ENCODE peak calls at places on chromosomes 4 and X, in four cellular contexts. One of them, this sample, is unnamed.

GRCh38 chrX:25810202-25810601 is 327.9 kb upstream of the MAGEB18 start:
- DNase-seq in spleen: no peak
- DNase-seq in colonic mucosa: no peak
- DNase-seq in IMR-90: peak; percentile 75
- DNase-seq in this sample: no peak

GRCh38 chr4:53313510-53313909 is 52.4 kb downstream of the SCFD2 start:
- DNase-seq in spleen: no peak
- DNase-seq in colonic mucosa: no peak
- DNase-seq in IMR-90: peak; percentile 44
- DNase-seq in this sample: no peak

GRCh38 chrX:96924581-96924980 is 40.9 kb downstream of the RPA4 start:
- DNase-seq in spleen: no peak
- DNase-seq in colonic mucosa: no peak
- DNase-seq in IMR-90: no peak
- DNase-seq in this sample: no peak

GRCh38 chr4:155578726-155579385 is 87.8 kb upstream of the GUCY1A1 start:
- DNase-seq in spleen: no peak
- DNase-seq in colonic mucosa: no peak
- DNase-seq in IMR-90: no peak
- DNase-seq in this sample: no peak

GRCh38 chr4:80071643-80072606 is 1.1 kb downstream of the ANTXR2 start:
- DNase-seq in spleen: peak; percentile 90
- DNase-seq in colonic mucosa: peak; percentile 73
- DNase-seq in IMR-90: peak; percentile 22
- DNase-seq in this sample: peak; percentile 74

GRCh38 chrX:2829066-2829430 is 318 bp downstream of the GYG2 start:
- DNase-seq in spleen: no peak
- DNase-seq in colonic mucosa: peak; percentile 25
- DNase-seq in IMR-90: no peak
- DNase-seq in this sample: no peak

GRCh38 chr4:8345946-8346814 is 76.6 kb downstream of the HTRA3 start:
- DNase-seq in spleen: no peak
- DNase-seq in colonic mucosa: no peak
- DNase-seq in IMR-90: no peak
- DNase-seq in this sample: no peak

GRCh38 chr4:134422776-134423175 is 221.2 kb upstream of the PABPC4L start:
- DNase-seq in spleen: no peak
- DNase-seq in colonic mucosa: no peak
- DNase-seq in IMR-90: no peak
- DNase-seq in this sample: no peak

GRCh38 chr4:30721353-30722091 is 1.4 kb downstream of the PCDH7 start:
- DNase-seq in spleen: no peak
- DNase-seq in colonic mucosa: peak; percentile 22
- DNase-seq in IMR-90: peak; percentile 44
- DNase-seq in this sample: peak; percentile 69

GRCh38 chr4:151143162-151143561 is 43.7 kb downstream of the RPS3A start:
- DNase-seq in spleen: no peak
- DNase-seq in colonic mucosa: no peak
- DNase-seq in IMR-90: no peak
- DNase-seq in this sample: no peak

GRCh38 chr4:32226201-32226600 is 1506.0 kb downstream of the PCDH7 start:
- DNase-seq in spleen: no peak
- DNase-seq in colonic mucosa: no peak
- DNase-seq in IMR-90: peak; percentile 56
- DNase-seq in this sample: no peak

GRCh38 chr4:119303587-119304305 is 18.2 kb downstream of the FABP2 start:
- DNase-seq in spleen: no peak
- DNase-seq in colonic mucosa: no peak
- DNase-seq in IMR-90: no peak
- DNase-seq in this sample: no peak

GRCh38 chrX:2962346-2962745 is 33.2 kb upstream of the ARSD start:
- DNase-seq in spleen: peak; percentile 34
- DNase-seq in colonic mucosa: peak; percentile 46
- DNase-seq in IMR-90: no peak
- DNase-seq in this sample: no peak

GRCh38 chrX:68307767-68308166 is 125.5 kb downstream of the OPHN1 start:
- DNase-seq in spleen: no peak
- DNase-seq in colonic mucosa: no peak
- DNase-seq in IMR-90: peak; percentile 75
- DNase-seq in this sample: no peak

GRCh38 chr4:74023709-74024108 is 14.8 kb downstream of the CXCL3 start:
- DNase-seq in spleen: no peak
- DNase-seq in colonic mucosa: peak; percentile 66
- DNase-seq in IMR-90: no peak
- DNase-seq in this sample: no peak

GRCh38 chr4:121108557-121108956 is 36.2 kb upstream of the NDNF start:
- DNase-seq in spleen: no peak
- DNase-seq in colonic mucosa: no peak
- DNase-seq in IMR-90: no peak
- DNase-seq in this sample: no peak

GRCh38 chr4:71290074-71290473 is 48.7 kb upstream of the SLC4A4 start:
- DNase-seq in spleen: no peak
- DNase-seq in colonic mucosa: no peak
- DNase-seq in IMR-90: peak; percentile 95
- DNase-seq in this sample: no peak

GRCh38 chr4:5678977-5679376 is 29.4 kb downstream of the EVC2 start:
- DNase-seq in spleen: no peak
- DNase-seq in colonic mucosa: no peak
- DNase-seq in IMR-90: peak; percentile 87
- DNase-seq in this sample: no peak

GRCh38 chr4:82578935-82579334 is 17.1 kb upstream of the TMEM150C start:
- DNase-seq in spleen: no peak
- DNase-seq in colonic mucosa: no peak
- DNase-seq in IMR-90: no peak
- DNase-seq in this sample: no peak

GRCh38 chr4:184817494-184818215 is 8.1 kb downstream of the ACSL1 start:
- DNase-seq in spleen: peak; percentile 76
- DNase-seq in colonic mucosa: no peak
- DNase-seq in IMR-90: no peak
- DNase-seq in this sample: no peak

GRCh38 chr4:63396269-63396668 is 1013.0 kb downstream of the TECRL start:
- DNase-seq in spleen: peak; percentile 55
- DNase-seq in colonic mucosa: no peak
- DNase-seq in IMR-90: no peak
- DNase-seq in this sample: no peak

GRCh38 chr4:4415107-4415805 is 28.4 kb downstream of the NSG1 start:
- DNase-seq in spleen: peak; percentile 56
- DNase-seq in colonic mucosa: no peak
- DNase-seq in IMR-90: no peak
- DNase-seq in this sample: peak; percentile 56

GRCh38 chr4:128285085-128286023 is 2.3 kb downstream of the PGRMC2 start:
- DNase-seq in spleen: no peak
- DNase-seq in colonic mucosa: peak; percentile 29
- DNase-seq in IMR-90: no peak
- DNase-seq in this sample: no peak

GRCh38 chrX:71053217-71053621 is 14.9 kb downstream of the SNX12 start:
- DNase-seq in spleen: no peak
- DNase-seq in colonic mucosa: peak; percentile 19
- DNase-seq in IMR-90: no peak
- DNase-seq in this sample: no peak

GRCh38 chrX:77119706-77120105 is 327.5 kb upstream of the FGF16 start:
- DNase-seq in spleen: no peak
- DNase-seq in colonic mucosa: no peak
- DNase-seq in IMR-90: no peak
- DNase-seq in this sample: no peak

GRCh38 chr4:176769519-176769918 is 23.2 kb downstream of the VEGFC start:
- DNase-seq in spleen: no peak
- DNase-seq in colonic mucosa: no peak
- DNase-seq in IMR-90: peak; percentile 99
- DNase-seq in this sample: no peak
- H3K4me1 ChIP-seq in spleen: no peaks in the 10 kb centered on the region
- H3K4me1 ChIP-seq in colonic mucosa: no peaks in the 10 kb centered on the region
- H3K4me1 ChIP-seq in IMR-90: peaks cover 9% of the 10 kb centered on the region
- H3K4me1 ChIP-seq in this sample: no peaks in the 10 kb centered on the region

DNA sequence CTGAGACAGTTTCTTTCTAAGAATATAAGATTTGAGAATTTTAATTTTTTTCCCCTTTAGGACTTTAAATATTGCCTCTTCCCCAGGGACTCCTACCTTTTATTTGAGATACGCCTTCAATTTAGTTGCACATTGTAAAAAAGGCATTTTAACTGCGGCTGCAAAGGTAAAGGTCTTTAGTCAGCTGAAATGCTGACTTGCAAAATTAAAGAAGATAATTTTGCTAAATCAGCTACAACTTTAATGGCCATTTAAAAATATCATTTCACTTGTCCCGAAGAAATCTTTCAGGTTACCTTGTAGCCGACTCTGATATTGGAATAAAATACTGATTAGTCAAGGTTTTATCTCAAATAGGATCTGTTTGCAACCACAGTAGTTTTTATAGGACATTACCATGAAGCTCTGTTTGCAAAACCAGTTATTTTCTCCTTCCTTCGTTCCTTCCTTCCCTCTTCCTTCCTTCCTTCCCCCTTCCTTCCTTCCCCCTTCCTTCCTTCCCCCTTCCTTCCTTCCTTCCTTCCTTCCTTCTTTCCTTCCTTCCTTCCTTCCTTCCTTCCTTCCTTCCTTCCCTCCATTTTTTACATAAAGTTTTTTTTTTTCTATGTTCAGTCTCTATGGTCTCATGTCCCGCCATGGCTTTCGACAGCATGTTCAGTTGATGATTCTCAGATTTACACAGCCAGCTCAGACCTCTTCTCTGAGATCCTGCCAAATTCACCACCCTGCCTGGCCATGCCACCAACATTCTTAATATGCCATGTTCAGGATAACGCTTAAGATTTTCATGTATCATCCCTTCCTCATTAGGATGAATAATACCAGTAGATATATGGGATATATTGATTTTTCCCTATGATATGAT is 405.4 kb upstream of the PRKX start:
- DNase-seq in spleen: no peak
- DNase-seq in colonic mucosa: no peak
- DNase-seq in IMR-90: no peak
- DNase-seq in this sample: no peak
- H3K4me3 ChIP-seq in spleen: no peak overlapping the region
- H3K4me3 ChIP-seq in colonic mucosa: no peak overlapping the region
- H3K4me3 ChIP-seq in IMR-90: no peak overlapping the region
- H3K4me3 ChIP-seq in this sample: no peak overlapping the region

DNA sequence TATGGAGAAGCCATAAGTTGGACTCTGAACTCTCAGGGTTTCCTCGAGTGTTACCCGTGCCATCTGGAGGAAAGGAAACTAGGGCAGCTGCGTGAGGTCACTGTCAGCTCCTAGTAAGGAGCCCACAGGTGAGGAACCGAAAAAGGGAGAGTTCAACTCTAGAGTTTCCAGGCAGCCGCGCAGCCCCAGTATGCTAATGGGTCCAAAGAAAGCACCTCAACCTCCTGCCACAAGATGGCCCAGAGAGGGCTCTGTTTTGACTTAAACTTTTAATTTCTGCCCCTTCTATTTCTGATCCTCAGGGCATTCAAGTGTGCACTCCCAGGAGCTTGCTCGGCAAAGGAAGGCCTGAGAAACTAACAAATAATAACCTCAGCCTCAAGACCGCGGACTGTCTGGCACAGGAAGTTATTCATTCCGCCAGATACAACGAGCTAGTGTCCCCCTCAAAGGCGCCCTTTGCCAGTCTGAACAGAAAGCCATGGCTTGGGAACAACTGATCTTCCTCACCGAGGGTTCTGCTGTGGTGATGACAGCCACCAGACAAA is 13.9 kb downstream of the SCARB2 start:
- DNase-seq in spleen: peak; percentile 87
- DNase-seq in colonic mucosa: peak; percentile 74
- DNase-seq in IMR-90: peak; percentile 31
- DNase-seq in this sample: no peak
- TF ChIP-seq CTCF in spleen: no peak
- TF ChIP-seq CTCF in colonic mucosa: no peak
- TF ChIP-seq CTCF in IMR-90: no peak
- TF ChIP-seq CTCF in this sample: peak; percentile 4

GRCh38 chrX:133229361-133229760 is 11.2 kb upstream of the TFDP3 start:
- DNase-seq in spleen: no peak
- DNase-seq in colonic mucosa: no peak
- DNase-seq in IMR-90: peak; percentile 17
- DNase-seq in this sample: no peak

GRCh38 chrX:133235830-133236229 is 17.7 kb upstream of the TFDP3 start:
- DNase-seq in spleen: no peak
- DNase-seq in colonic mucosa: no peak
- DNase-seq in IMR-90: no peak
- DNase-seq in this sample: no peak

DNA sequence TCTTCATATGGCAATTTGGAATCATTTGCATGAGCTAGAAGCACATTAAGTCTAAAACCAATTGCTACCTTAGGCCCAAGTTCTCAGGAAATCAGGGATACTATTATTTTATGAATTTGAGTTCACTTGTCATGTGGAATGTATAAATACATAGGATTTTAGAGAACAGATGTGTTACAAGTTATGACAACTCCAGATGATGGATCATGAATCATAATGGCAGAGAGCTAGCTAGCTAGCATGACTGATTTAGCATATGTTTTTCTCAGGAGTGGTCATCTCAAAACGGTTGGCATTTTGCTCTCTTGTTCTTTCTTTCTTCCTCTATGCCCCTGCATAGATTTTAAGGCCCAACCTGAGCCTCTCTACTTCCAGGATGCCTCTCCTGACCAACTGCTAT is 14.2 kb upstream of the TFDP3 start:
- DNase-seq in spleen: no peak
- DNase-seq in colonic mucosa: no peak
- DNase-seq in IMR-90: no peak
- DNase-seq in this sample: no peak
- H3K4me1 ChIP-seq in spleen: no peaks in the 10 kb centered on the region
- H3K4me1 ChIP-seq in colonic mucosa: no peaks in the 10 kb centered on the region
- H3K4me1 ChIP-seq in IMR-90: no peaks in the 10 kb centered on the region
- H3K4me1 ChIP-seq in this sample: no peaks in the 10 kb centered on the region

DNA sequence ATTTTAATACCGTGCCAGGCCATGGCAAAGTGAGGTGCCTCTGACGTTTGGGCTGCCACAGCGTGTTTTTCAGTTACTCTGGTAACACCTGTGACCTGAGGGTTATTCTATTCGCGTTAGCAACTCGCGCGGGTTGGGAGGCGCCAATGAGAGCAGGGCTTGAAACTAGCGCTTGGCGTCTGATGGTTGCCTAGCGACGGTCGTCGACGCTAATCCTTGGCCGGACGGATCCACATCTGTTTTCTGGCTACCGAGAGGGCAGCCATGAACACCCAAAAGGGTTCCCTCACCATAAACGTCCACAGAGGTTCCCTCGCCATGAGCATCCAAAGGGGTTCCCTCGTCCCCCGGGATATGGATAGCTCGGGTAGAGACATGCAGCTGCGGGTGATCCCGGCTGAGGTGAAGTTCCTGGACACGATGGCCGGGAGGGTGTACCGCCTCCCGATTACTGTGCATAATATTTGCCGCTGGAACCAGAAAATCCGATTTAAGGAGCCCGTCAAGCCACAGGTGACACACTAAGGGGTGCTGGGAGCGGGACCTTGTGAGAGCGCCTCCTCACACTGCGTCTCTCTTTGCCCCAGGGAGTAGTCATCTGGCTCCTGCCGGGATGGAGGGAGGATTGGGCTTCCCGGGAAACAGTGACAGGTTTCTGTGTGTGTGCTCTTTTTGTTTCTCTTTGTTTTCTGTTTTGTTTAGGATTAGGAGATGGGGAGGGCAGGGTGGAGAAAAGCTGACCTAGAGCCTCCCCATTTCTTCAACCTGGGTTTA is at the start of gene CFAP47:
- DNase-seq in spleen: peak; percentile 63
- DNase-seq in colonic mucosa: peak; percentile 43
- DNase-seq in IMR-90: no peak
- DNase-seq in this sample: peak; percentile 69
- H3K4me3 ChIP-seq in spleen: peak within 1 kb of the TSS; percentile 49
- H3K4me3 ChIP-seq in colonic mucosa: peak within 1 kb of the TSS; percentile 12
- H3K4me3 ChIP-seq in IMR-90: no peak within 1 kb of the TSS
- H3K4me3 ChIP-seq in this sample: no peak within 1 kb of the TSS